ENCODE peak calls at places on chromosomes 11 and 22, in four cellular contexts. N, W, O and D are unnamed samples.

GRCh38 chr11:128599729-128600128 is 12.4 kb upstream of the ETS1 start:
- DNase-seq in N (no peak), W (no peak), O (no peak), D (no peak)

GRCh38 chr22:49999063-49999900 is 13.3 kb downstream of the IL17REL start:
- DNase-seq in N (peak), W (no peak), O (peak), D (no peak)

GRCh38 chr11:103792981-103793468 is 243.4 kb upstream of the DDI1 start:
- DNase-seq in N (no peak), W (no peak), O (no peak), D (no peak)

GRCh38 chr22:38233427-38233826 is 31.6 kb downstream of the MAFF start:
- DNase-seq in N (no peak), W (no peak), O (no peak), D (no peak)

GRCh38 chr11:35786918-35787557 is 124.5 kb downstream of the TRIM44 start:
- DNase-seq in N (no peak), W (no peak), O (no peak), D (no peak)

GRCh38 chr11:36362902-36363301 is 66.8 kb downstream of the PRR5L start:
- DNase-seq in N (no peak), W (no peak), O (no peak), D (no peak)

GRCh38 chr11:127443297-127443696 is 442.7 kb upstream of the KIRREL3 start:
- DNase-seq in N (no peak), W (no peak), O (no peak), D (no peak)

GRCh38 chr22:49699928-49700498 is 127.7 kb downstream of the BRD1 start:
- DNase-seq in N (no peak), W (no peak), O (no peak), D (no peak)

GRCh38 chr11:69546735-69547370 is 65.4 kb downstream of the LINC01488 start:
- DNase-seq in N (peak), W (no peak), O (no peak), D (no peak)

GRCh38 chr11:46367244-46367915 is 14.1 kb upstream of the MDK start:
- DNase-seq in N (peak), W (peak), O (peak), D (peak)

GRCh38 chr11:45390407-45390806 is 104.3 kb upstream of the SYT13 start:
- DNase-seq in N (no peak), W (no peak), O (no peak), D (no peak)

GRCh38 chr11:134049303-134049702 is 19.6 kb upstream of the JAM3 start:
- DNase-seq in N (no peak), W (no peak), O (no peak), D (no peak)

GRCh38 chr22:45579306-45579705 is 76.6 kb downstream of the FBLN1 start:
- DNase-seq in N (no peak), W (no peak), O (no peak), D (no peak)

GRCh38 chr11:2406878-2407410 is 6.4 kb downstream of the TSSC4 start:
- DNase-seq in N (no peak), W (no peak), O (no peak), D (no peak)